ENCODE peak calls at places on chromosomes 3 and 15, in eight cellular contexts. E, P, Q, H, A, F, I and C are unnamed samples.

GRCh38 chr3:46891132-46891531 is 13.6 kb downstream of the PTH1R start:
- DNase-seq in E (no peak), P (no peak), H (no peak), I (no peak), Q (no peak), F (no peak), A (no peak), C (no peak)

GRCh38 chr15:33701304-33701696 is 267.0 kb upstream of the CHRM5 start:
- DNase-seq in A (no peak), F (no peak), P (no peak), I (no peak), Q (peak), H (no peak), E (no peak), C (no peak)

GRCh38 chr3:171465768-171466167 is 5.6 kb upstream of the TNIK start:
- DNase-seq in E (no peak), Q (no peak), I (no peak), H (no peak), F (no peak), P (no peak), A (no peak), C (no peak)

GRCh38 chr3:3802021-3802420 is 2.8 kb downstream of the LRRN1 start:
- DNase-seq in Q (no peak), P (no peak), A (peak), F (no peak), H (no peak), I (no peak), E (no peak), C (no peak)

GRCh38 chr15:60829416-60829815 is 350.5 kb upstream of the ICE2 start:
- DNase-seq in F (no peak), H (no peak), Q (no peak), P (no peak), A (no peak), E (no peak), I (no peak), C (no peak)

GRCh38 chr3:143331336-143331735 is 211.8 kb downstream of the CHST2 start:
- DNase-seq in A (no peak), P (no peak), I (no peak), Q (no peak), F (no peak), E (no peak), H (no peak), C (no peak)

GRCh38 chr15:68010366-68010765 is 43.7 kb upstream of the PIAS1 start:
- DNase-seq in P (no peak), Q (no peak), A (no peak), F (no peak), H (no peak), E (no peak), I (no peak), C (no peak)

GRCh38 chr3:150090006-150090405 is 119.3 kb upstream of the PFN2 start:
- DNase-seq in I (no peak), H (no peak), A (no peak), Q (no peak), P (no peak), E (no peak), F (no peak), C (no peak)

GRCh38 chr15:55868707-55869106 is 124.7 kb downstream of the NEDD4 start:
- DNase-seq in H (no peak), A (no peak), I (no peak), P (no peak), F (no peak), Q (peak), E (no peak), C (no peak)

GRCh38 chr15:39144051-39144450 is 436.8 kb upstream of the THBS1 start:
- DNase-seq in I (no peak), A (no peak), H (no peak), F (no peak), E (no peak), Q (no peak), P (no peak), C (no peak)

GRCh38 chr3:129033619-129034321 is 26.8 kb upstream of the GP9 start:
- DNase-seq in F (no peak), H (no peak), I (peak), P (no peak), Q (no peak), E (no peak), A (no peak), C (peak)

GRCh38 chr3:72244396-72244795 is 459.4 kb upstream of the PROK2 start:
- DNase-seq in P (no peak), F (no peak), I (no peak), E (no peak), A (no peak), Q (no peak), H (no peak), C (no peak)

GRCh38 chr15:74180689-74181602 is 7.4 kb downstream of the ISLR start:
- DNase-seq in Q (no peak), H (no peak), E (no peak), P (no peak), F (no peak), A (no peak), I (peak), C (peak)

GRCh38 chr3:48561045-48561736 is 2.4 kb downstream of the UCN2 start:
- DNase-seq in E (no peak), F (no peak), H (no peak), A (peak), P (no peak), Q (no peak), I (peak), C (no peak)

GRCh38 chr3:98172621-98173020 is 6.1 kb downstream of the OR5H15 start:
- DNase-seq in I (no peak), F (no peak), E (no peak), A (no peak), Q (peak), P (no peak), H (no peak), C (no peak)

GRCh38 chr15:33226559-33227181 is 32.2 kb upstream of the FMN1 start:
- DNase-seq in Q (peak), P (no peak), A (no peak), H (no peak), I (no peak), F (peak), E (no peak), C (no peak)

GRCh38 chr3:187967097-187967496 is 186.9 kb upstream of the LPP start:
- DNase-seq in F (no peak), H (no peak), P (no peak), Q (no peak), I (no peak), E (no peak), A (no peak), C (no peak)

GRCh38 chr3:23859012-23859743 is 53.4 kb downstream of the UBE2E1 start:
- DNase-seq in P (no peak), E (no peak), I (no peak), Q (no peak), F (no peak), H (no peak), A (no peak), C (no peak)

GRCh38 chr3:185934726-185935464 is 2.9 kb downstream of the TRA2B start:
- DNase-seq in E (no peak), H (no peak), P (no peak), A (no peak), I (no peak), F (no peak), Q (no peak), C (no peak)

GRCh38 chr3:150236683-150237082 is 171.4 kb upstream of the TSC22D2 start:
- DNase-seq in I (no peak), Q (no peak), A (no peak), H (no peak), E (no peak), F (no peak), P (no peak), C (no peak)

GRCh38 chr3:69542265-69543079 is 156.6 kb upstream of the FRMD4B start:
- DNase-seq in H (no peak), F (no peak), A (peak), P (no peak), I (peak), Q (peak), E (peak), C (peak)

GRCh38 chr15:78360426-78360825 is 20.3 kb downstream of the CRABP1 start:
- DNase-seq in I (no peak), E (no peak), P (no peak), F (no peak), H (no peak), Q (no peak), A (peak), C (peak)

GRCh38 chr15:92383528-92384326 is 10.0 kb upstream of the ST8SIA2 start:
- DNase-seq in A (peak), P (no peak), Q (peak), I (no peak), F (no peak), H (no peak), E (no peak), C (no peak)

GRCh38 chr3:30554317-30554690 is 52.1 kb upstream of the TGFBR2 start:
- DNase-seq in Q (peak), E (no peak), F (no peak), I (no peak), H (no peak), A (no peak), P (no peak), C (no peak)

GRCh38 chr15:65423977-65424679 is 1.4 kb upstream of the IGDCC4 start:
- DNase-seq in I (no peak), A (no peak), F (no peak), E (no peak), P (no peak), Q (peak), H (peak), C (peak)

GRCh38 chr3:76152028-76152427 is 366.7 kb upstream of the ZNF717 start:
- DNase-seq in F (no peak), P (no peak), H (no peak), Q (no peak), A (no peak), E (no peak), I (no peak), C (no peak)

GRCh38 chr3:189714991-189715961 is 84.1 kb downstream of the TP63 start:
- DNase-seq in Q (no peak), E (no peak), I (no peak), A (no peak), H (no peak), F (no peak), P (no peak), C (no peak)

GRCh38 chr15:33292718-33293307 is 18.0 kb upstream of the RYR3 start:
- DNase-seq in E (peak), F (no peak), Q (peak), A (peak), I (no peak), H (no peak), P (no peak), C (no peak)

GRCh38 chr15:94029495-94029894 is 201.9 kb upstream of the MCTP2 start:
- DNase-seq in A (no peak), F (no peak), P (no peak), Q (no peak), E (no peak), H (no peak), I (no peak), C (no peak)